ENCODE peak calls at places on chromosomes 6 and 20, in four cellular contexts. D is ovary, T is foreskin fibroblast, Y is HCT116. J is an unnamed sample.

GRCh38 chr20:36228809-36229208 is 7.5 kb upstream of the AAR2 start:
- DNase-seq in D (no peak), T (no peak), Y (no peak), J (no peak)

GRCh38 chr20:6311841-6312655 is 189.2 kb upstream of the FERMT1 start:
- DNase-seq in D (no peak), T (no peak), Y (no peak), J (no peak)

GRCh38 chr20:61120595-61121515 is 131.2 kb upstream of the CDH4 start:
- DNase-seq in D (no peak), T (peak), Y (no peak), J (peak)

GRCh38 chr6:80366721-80367120 is 260.2 kb downstream of the BCKDHB start:
- DNase-seq in D (peak), T (peak), Y (no peak), J (no peak)

GRCh38 chr6:15299430-15300131 is 53.7 kb downstream of the JARID2 start:
- DNase-seq in D (no peak), T (peak), Y (no peak), J (no peak)

GRCh38 chr20:37360515-37361115 is 14.7 kb downstream of the SRC start:
- DNase-seq in D (peak), T (no peak), Y (no peak), J (no peak)

GRCh38 chr6:44855562-44856494 is 468.3 kb downstream of the CDC5L start:
- DNase-seq in D (no peak), T (peak), Y (no peak), J (peak)

GRCh38 chr20:13883425-13883824 is 98.6 kb downstream of the NDUFAF5 start:
- DNase-seq in D (no peak), T (peak), Y (no peak), J (no peak)

GRCh38 chr20:60446273-60447111 is 488.3 kb downstream of the CDH26 start:
- DNase-seq in D (no peak), T (no peak), Y (no peak), J (no peak)

GRCh38 chr6:150395388-150396009 is 26.7 kb downstream of the IYD start:
- DNase-seq in D (peak), T (peak), Y (peak), J (no peak)

GRCh38 chr6:138517635-138518034 is 18.3 kb upstream of the NHSL1 start:
- DNase-seq in D (peak), T (peak), Y (peak), J (no peak)

GRCh38 chr6:83051386-83052172 is 14.1 kb downstream of the UBE3D start:
- DNase-seq in D (no peak), T (no peak), Y (no peak), J (no peak)

GRCh38 chr20:44154521-44155001 is 32.4 kb downstream of the JPH2 start:
- DNase-seq in D (no peak), T (peak), Y (no peak), J (no peak)

GRCh38 chr6:44056392-44057237 is 70.6 kb downstream of the MRPL14 start:
- DNase-seq in D (peak), T (peak), Y (no peak), J (no peak)

GRCh38 chr20:42482808-42483207 is 706.9 kb downstream of the PTPRT start:
- DNase-seq in D (no peak), T (no peak), Y (no peak), J (no peak)

GRCh38 chr20:42484790-42485365 is 704.8 kb downstream of the PTPRT start:
- DNase-seq in D (no peak), T (no peak), Y (no peak), J (no peak)

GRCh38 chr20:42485566-42485965 is 704.1 kb downstream of the PTPRT start:
- DNase-seq in D (no peak), T (no peak), Y (no peak), J (no peak)

GRCh38 chr20:42484335-42484734 is 705.4 kb downstream of the PTPRT start:
- DNase-seq in D (no peak), T (no peak), Y (no peak), J (no peak)

GRCh38 chr20:42483694-42484303 is 705.9 kb downstream of the PTPRT start:
- DNase-seq in D (no peak), T (no peak), Y (no peak), J (no peak)
- TF ChIP-seq CTCF in D (no peak), T (no peak), Y (peak), J (no peak)

GRCh38 chr6:134593024-134593423 is 275.1 kb upstream of the SGK1 start:
- DNase-seq in D (no peak), T (no peak), Y (no peak), J (no peak)

GRCh38 chr6:134588267-134588666 is 270.4 kb upstream of the SGK1 start:
- DNase-seq in D (no peak), T (no peak), Y (no peak), J (no peak)

GRCh38 chr6:134589512-134589911 is 271.6 kb upstream of the SGK1 start:
- DNase-seq in D (no peak), T (peak), Y (no peak), J (peak)

GRCh38 chr6:134593442-134593841 is 275.5 kb upstream of the SGK1 start:
- DNase-seq in D (no peak), T (no peak), Y (no peak), J (no peak)

GRCh38 chr6:134590449-134590848 is 272.5 kb upstream of the SGK1 start:
- DNase-seq in D (no peak), T (peak), Y (no peak), J (peak)
- H3K4me3 ChIP-seq in D (no peak), T (no peak), Y (no peak), J (no peak)

DNA sequence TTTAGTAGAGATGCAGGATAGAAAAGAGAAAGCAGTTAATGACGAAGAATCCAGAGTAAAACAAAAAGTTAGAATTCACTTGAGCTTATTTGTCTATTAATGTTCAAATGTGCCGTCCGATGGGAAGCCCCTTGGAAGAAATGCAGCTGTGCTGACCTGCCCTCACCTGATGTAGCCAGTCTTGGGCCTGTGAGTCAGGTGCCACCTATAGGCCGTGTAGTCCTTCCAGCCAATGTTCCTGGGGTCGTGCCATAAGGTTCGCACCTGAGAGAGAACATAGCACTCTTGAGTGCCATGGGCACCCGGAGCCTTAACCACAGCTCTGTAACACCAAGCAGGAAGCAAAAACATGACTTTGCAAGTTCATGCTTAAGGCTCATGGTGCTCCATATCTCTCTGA is 32.4 kb downstream of the THBS2 start:
- DNase-seq in D (no peak), T (no peak), Y (no peak), J (no peak)
- TF ChIP-seq CTCF in D (no peak), T (no peak), Y (no peak), J (peak)

DNA sequence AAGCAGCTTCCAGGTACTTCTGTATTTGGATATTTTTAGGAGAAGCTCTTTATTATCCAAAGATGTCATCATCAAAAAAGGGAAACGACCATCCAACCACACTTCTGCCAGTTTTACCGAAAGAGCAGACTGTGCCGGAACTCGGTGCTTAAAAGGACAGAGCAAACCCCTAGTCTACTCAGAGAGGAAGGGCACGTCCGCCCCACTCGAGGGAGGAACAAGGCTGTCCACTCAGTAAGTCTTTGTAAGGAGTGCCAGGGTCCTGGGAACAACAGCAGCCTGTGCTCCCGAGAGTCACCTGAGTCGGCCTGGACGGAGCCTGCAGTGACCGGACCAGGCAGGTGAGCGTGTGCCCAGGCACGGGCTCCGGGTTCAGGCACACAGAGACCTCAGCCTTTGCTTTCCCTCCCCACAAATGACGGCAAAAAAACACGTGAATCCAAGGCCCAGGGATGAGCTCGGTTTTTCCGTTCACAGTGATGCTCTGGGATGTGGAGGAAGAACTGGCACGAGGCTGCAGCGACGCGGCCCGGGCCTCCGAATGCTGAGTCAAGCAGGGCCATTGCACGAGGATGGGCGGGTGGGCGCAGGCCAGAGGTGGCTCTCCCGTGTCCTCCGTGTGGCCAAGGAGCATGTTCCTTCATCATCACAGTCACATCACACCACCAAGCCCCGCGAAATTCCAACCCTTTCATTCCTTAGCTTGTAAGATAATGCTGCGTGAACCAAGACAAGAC is 17.4 kb upstream of the SLCO4A1 start:
- DNase-seq in D (no peak), T (no peak), Y (no peak), J (no peak)
- H3K4me3 ChIP-seq in D (no peak), T (no peak), Y (no peak), J (no peak)